ENCODE peak calls at places on chromosomes 1 and 21, in five cellular contexts. S is HepG2, X is right cardiac atrium, V is uterus, Q is heart left ventricle. C is an unnamed sample.
A peak's percentile ranks its signal among the peaks of the same experiment; 100 is the strongest.

GRCh38 chr1:53325326-53326087 is 2.4 kb downstream of the LRP8 start:
- DNase-seq in X (no peak), V (no peak), Q (no peak), S (no peak), C (no peak)

GRCh38 chr1:110605901-110606783 is at the start of gene KCNA2:
- DNase-seq in X (peak; percentile 56), Q (peak; percentile 50), S (no peak), V (no peak), C (peak; percentile 55)

GRCh38 chr21:14752006-14752909 is 206.1 kb upstream of the SAMSN1 start:
- DNase-seq in S (no peak), V (no peak), Q (no peak), X (no peak), C (no peak)

GRCh38 chr1:53959664-53960250 is 13.6 kb downstream of the LRRC42 start:
- DNase-seq in Q (no peak), V (no peak), X (no peak), S (peak; percentile 35), C (no peak)

GRCh38 chr1:171468120-171468790 is 17.1 kb upstream of the PRRC2C start:
- DNase-seq in Q (no peak), V (no peak), S (no peak), X (no peak), C (no peak)

GRCh38 chr21:42303443-42303842 is 11.8 kb downstream of the TFF3 start:
- DNase-seq in S (no peak), X (no peak), Q (no peak), V (no peak), C (no peak)

GRCh38 chr1:37605806-37606474 is 10.2 kb upstream of the GNL2 start:
- DNase-seq in S (no peak), X (no peak), Q (no peak), V (peak; percentile 83), C (no peak)

GRCh38 chr21:26544208-26544607 is 28.9 kb downstream of the CYYR1 start:
- DNase-seq in V (no peak), X (no peak), Q (no peak), S (no peak), C (no peak)

GRCh38 chr1:10179751-10180150 is 30.6 kb upstream of the KIF1B start:
- DNase-seq in S (no peak), Q (no peak), V (no peak), X (no peak), C (no peak)

GRCh38 chr21:43020177-43020576 is 45.8 kb downstream of the PKNOX1 start:
- DNase-seq in X (no peak), S (no peak), V (no peak), Q (no peak), C (no peak)

GRCh38 chr1:224542783-224543440 is 73.2 kb upstream of the CNIH3 start:
- DNase-seq in S (peak; percentile 68), V (no peak), X (no peak), Q (no peak), C (peak; percentile 16)

GRCh38 chr1:7609311-7609994 is 161.6 kb upstream of the VAMP3 start:
- DNase-seq in S (no peak), X (no peak), Q (no peak), V (no peak), C (no peak)

GRCh38 chr1:53367503-53368313 is 39.8 kb upstream of the LRP8 start:
- DNase-seq in Q (peak; percentile 15), V (peak; percentile 1), S (no peak), X (no peak), C (no peak)

GRCh38 chr1:211920602-211921226 is 90.2 kb upstream of the LPGAT1 start:
- DNase-seq in S (peak; percentile 77), V (no peak), X (peak; percentile 16), Q (no peak), C (no peak)

GRCh38 chr1:46134660-46135331 is 2.4 kb upstream of the PIK3R3 start:
- DNase-seq in Q (peak; percentile 32), X (no peak), S (no peak), V (no peak), C (no peak)

GRCh38 chr1:55215194-55216021 is at the start of gene USP24:
- DNase-seq in Q (peak; percentile 82), V (peak; percentile 68), X (peak; percentile 79), S (peak; percentile 63), C (peak; percentile 65)

GRCh38 chr1:51214615-51215131 is 21.4 kb upstream of the RNF11 start:
- DNase-seq in S (no peak), Q (no peak), X (no peak), V (no peak), C (no peak)

GRCh38 chr1:28173151-28173979 is 3.1 kb downstream of the PTAFR start:
- DNase-seq in X (no peak), S (peak; percentile 59), V (no peak), Q (no peak), C (peak; percentile 56)

GRCh38 chr1:6441586-6441985 is 17.0 kb downstream of the ESPN start:
- DNase-seq in Q (no peak), V (no peak), S (no peak), X (no peak), C (no peak)

GRCh38 chr1:8389962-8390535 is 72.1 kb downstream of the SLC45A1 start:
- DNase-seq in S (no peak), V (no peak), X (no peak), Q (no peak), C (no peak)

GRCh38 chr1:56415720-56416119 is 163.6 kb downstream of the PLPP3 start:
- DNase-seq in X (no peak), S (no peak), Q (no peak), V (no peak), C (no peak)

GRCh38 chr1:38334930-38335592 is 288.5 kb upstream of the POU3F1 start:
- DNase-seq in V (no peak), X (no peak), S (no peak), Q (no peak), C (no peak)

GRCh38 chr21:40053007-40053406 is 185.8 kb downstream of the PCP4 start:
- DNase-seq in S (no peak), X (peak; percentile 41), V (peak; percentile 54), Q (peak; percentile 31), C (no peak)

GRCh38 chr1:100628631-100629081 is 90.7 kb downstream of the GPR88 start:
- DNase-seq in Q (no peak), X (no peak), S (no peak), V (no peak), C (no peak)

GRCh38 chr1:110237406-110238152 is 27.5 kb downstream of the KCNC4 start:
- DNase-seq in V (no peak), S (no peak), X (no peak), Q (no peak), C (no peak)

GRCh38 chr1:212721388-212722247 is 22.0 kb upstream of the BATF3 start:
- DNase-seq in V (no peak), Q (no peak), X (no peak), S (peak; percentile 92), C (no peak)

GRCh38 chr1:167714098-167714850 is 7.5 kb upstream of the MPZL1 start:
- DNase-seq in S (peak; percentile 68), Q (peak; percentile 91), V (peak; percentile 94), X (peak; percentile 91), C (peak; percentile 88)

GRCh38 chr1:115647919-115648597 is 6.3 kb downstream of the VANGL1 start:
- DNase-seq in Q (no peak), V (no peak), X (no peak), S (no peak), C (no peak)

GRCh38 chr1:206439205-206439604 is 31.1 kb upstream of the IKBKE start:
- DNase-seq in X (no peak), V (no peak), S (no peak), Q (no peak), C (no peak)
- H3K4me1 ChIP-seq in X (no peaks in the 10 kb centered on the region), V (no peaks in the 10 kb centered on the region), S (no peaks in the 10 kb centered on the region), Q (no peaks in the 10 kb centered on the region), C (no peaks in the 10 kb centered on the region)

DNA sequence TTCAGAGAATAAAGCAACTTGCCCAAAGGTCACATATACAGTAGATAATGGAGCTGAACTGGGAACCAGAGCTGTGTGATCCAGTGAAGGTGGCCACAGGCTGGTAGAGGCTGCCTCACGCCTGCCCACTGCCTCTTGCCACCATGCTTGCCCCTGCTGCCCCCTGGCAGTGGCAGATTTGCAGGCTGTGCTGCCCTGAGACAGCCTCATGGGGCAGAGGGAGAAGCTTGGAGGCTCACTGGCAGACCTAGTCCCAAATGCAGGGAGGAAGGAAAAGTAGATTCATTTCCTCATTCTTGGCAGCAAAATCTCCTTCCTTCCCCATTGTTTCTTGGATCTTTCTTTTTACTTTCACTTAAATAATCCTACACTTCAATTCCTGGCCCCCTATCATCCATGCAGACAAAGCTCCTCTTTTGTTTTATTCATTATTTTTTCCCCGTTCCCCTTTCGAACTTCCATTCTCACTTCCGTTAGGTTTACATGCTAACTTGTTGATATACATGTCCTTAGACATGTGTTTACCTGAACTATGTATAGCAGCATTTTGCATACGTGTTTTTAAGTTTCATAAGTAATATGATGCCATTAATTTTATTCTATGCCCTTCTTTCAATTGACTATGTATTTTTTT is 66.9 kb upstream of the LYST start:
- DNase-seq in X (no peak), S (no peak), Q (no peak), V (no peak), C (no peak)
- H3K4me1 ChIP-seq in X (no peaks in the 10 kb centered on the region), S (no peaks in the 10 kb centered on the region), Q (peaks cover 2% of the 10 kb centered on the region), V (no peaks in the 10 kb centered on the region), C (no peaks in the 10 kb centered on the region)

DNA sequence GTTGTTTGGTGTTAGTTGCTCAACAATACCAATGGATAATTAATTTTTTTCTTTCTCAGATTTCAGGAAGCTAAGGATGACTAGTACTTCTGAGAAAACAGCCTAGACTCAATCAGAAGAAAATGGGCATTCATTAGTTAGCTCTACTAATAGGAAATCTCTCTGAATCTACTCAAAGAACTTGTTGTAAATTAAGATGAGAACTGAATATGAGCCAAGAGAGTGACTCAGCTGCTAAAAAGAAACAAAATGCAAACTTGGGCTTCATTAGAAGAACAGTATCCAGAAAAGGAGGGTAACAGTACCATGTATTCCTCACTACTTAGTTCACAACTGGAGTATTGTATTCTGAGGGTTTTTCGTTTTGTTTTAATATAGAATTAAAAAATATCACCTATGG is 12.5 kb downstream of the FOXJ3 start:
- DNase-seq in V (no peak), S (no peak), X (no peak), Q (no peak), C (no peak)
- H3K4me1 ChIP-seq in V (peaks cover 5% of the 10 kb centered on the region), S (peaks cover 88% of the 10 kb centered on the region), X (peaks cover 4% of the 10 kb centered on the region), Q (peaks cover 16% of the 10 kb centered on the region), C (no peaks in the 10 kb centered on the region)

GRCh38 chr1:244861683-244862082 is 2.7 kb downstream of the HNRNPU start:
- DNase-seq in X (no peak), S (no peak), V (no peak), Q (no peak), C (no peak)

GRCh38 chr1:244858357-244858756 is 6.0 kb downstream of the HNRNPU start:
- DNase-seq in Q (no peak), V (no peak), S (no peak), X (no peak), C (no peak)

GRCh38 chr1:244862354-244862698 is 2.0 kb downstream of the HNRNPU start:
- DNase-seq in X (no peak), Q (no peak), V (no peak), S (no peak), C (no peak)

GRCh38 chr1:244860914-244861610 is 3.3 kb downstream of the HNRNPU start:
- DNase-seq in S (no peak), Q (no peak), V (no peak), X (no peak), C (no peak)

GRCh38 chr1:244860078-244860477 is 4.3 kb downstream of the HNRNPU start:
- DNase-seq in S (no peak), X (no peak), V (no peak), Q (no peak), C (no peak)
- H3K4me1 ChIP-seq in S (peaks cover 55% of the 10 kb centered on the region), X (peaks cover 5% of the 10 kb centered on the region), V (peaks cover 18% of the 10 kb centered on the region), Q (peaks cover 31% of the 10 kb centered on the region), C (peaks cover 4% of the 10 kb centered on the region)